ENCODE peak calls at places on chromosomes 4 and X, in four cellular contexts. D, H, J and R are unnamed samples.
A peak's percentile ranks its signal among the peaks of the same experiment; 100 is the strongest.

GRCh38 chr4:680565-680930 is 6.2 kb downstream of the MYL5 start:
- DNase-seq in D (no peak), H (peak; percentile 38), J (no peak), R (no peak)

GRCh38 chr4:82780398-82781231 is 18.0 kb downstream of the SCD5 start:
- DNase-seq in D (peak; percentile 27), H (peak; percentile 70), J (peak; percentile 70), R (peak; percentile 97)

GRCh38 chr4:37717575-37717974 is 31.4 kb upstream of the RELL1 start:
- DNase-seq in D (peak; percentile 83), H (peak; percentile 72), J (no peak), R (no peak)

GRCh38 chr4:2251073-2251794 is 9.3 kb upstream of the HAUS3 start:
- DNase-seq in D (no peak), H (no peak), J (peak; percentile 8), R (no peak)

GRCh38 chrX:119272882-119273806 is 37.1 kb downstream of the PGRMC1 start:
- DNase-seq in D (peak; percentile 2), H (peak; percentile 6), J (no peak), R (no peak)

GRCh38 chrX:134568617-134569016 is 89.7 kb downstream of the PLAC1 start:
- DNase-seq in D (no peak), H (no peak), J (no peak), R (no peak)

GRCh38 chr4:23934915-23935314 is 45.1 kb upstream of the PPARGC1A start:
- DNase-seq in D (peak; percentile 99), H (peak; percentile 76), J (no peak), R (no peak)

GRCh38 chr4:76867377-76867776 is 30.6 kb downstream of the SOWAHB start:
- DNase-seq in D (no peak), H (no peak), J (no peak), R (no peak)

GRCh38 chrX:82081027-82081426 is 879.1 kb downstream of the SH3BGRL start:
- DNase-seq in D (no peak), H (no peak), J (no peak), R (no peak)

GRCh38 chrX:68238568-68238967 is 194.7 kb downstream of the OPHN1 start:
- DNase-seq in D (no peak), H (no peak), J (no peak), R (no peak)

GRCh38 chrX:9586992-9587392 is 122.1 kb downstream of the TBL1X start:
- DNase-seq in D (no peak), H (no peak), J (no peak), R (peak; percentile 62)

GRCh38 chrX:46722742-46723568 is 36.0 kb downstream of the SLC9A7 start:
- DNase-seq in D (no peak), H (peak; percentile 13), J (no peak), R (no peak)

GRCh38 chr4:55175779-55176231 is 50.4 kb upstream of the KDR start:
- DNase-seq in D (peak; percentile 26), H (peak; percentile 85), J (no peak), R (no peak)

GRCh38 chr4:165192956-165193355 is 14.4 kb upstream of the KLHL2 start:
- DNase-seq in D (no peak), H (no peak), J (no peak), R (no peak)

GRCh38 chrX:138925330-138925729 is 213.8 kb upstream of the FGF13 start:
- DNase-seq in D (peak; percentile 92), H (no peak), J (peak; percentile 15), R (no peak)

GRCh38 chr4:113921089-113921842 is 58.2 kb downstream of the ARSJ start:
- DNase-seq in D (peak; percentile 11), H (peak; percentile 24), J (no peak), R (no peak)